ENCODE peak calls at places on chromosomes 3 and 15, in five cellular contexts. K, I, C, V and W are unnamed samples.

GRCh38 chr15:59798605-59798917 is 109.4 kb upstream of the BNIP2 start:
- DNase-seq in C (no peak), K (no peak), I (no peak), V (no peak), W (no peak)

GRCh38 chr3:180624714-180625113 is 22.8 kb downstream of the TTC14 start:
- DNase-seq in I (no peak), C (no peak), K (no peak), V (no peak), W (no peak)

GRCh38 chr3:51343918-51344687 is 41.0 kb upstream of the MANF start:
- DNase-seq in C (no peak), K (no peak), I (no peak), V (no peak), W (no peak)

GRCh38 chr15:24772256-24772655 is 96.7 kb downstream of the NPAP1 start:
- DNase-seq in V (no peak), C (no peak), I (no peak), K (no peak), W (no peak)

GRCh38 chr3:159273608-159274007 is 471.8 kb downstream of the MFSD1 start:
- DNase-seq in V (peak), K (no peak), I (peak), C (peak), W (no peak)

GRCh38 chr15:100903191-100903590 is 16.0 kb upstream of the LRRK1 start:
- DNase-seq in I (no peak), K (no peak), C (no peak), V (no peak), W (no peak)

GRCh38 chr3:102053375-102053989 is 204.2 kb downstream of the NFKBIZ start:
- DNase-seq in C (peak), V (no peak), K (no peak), I (peak), W (peak)

GRCh38 chr3:184275961-184276910 is at the start of gene ECE2:
- DNase-seq in C (no peak), I (no peak), V (no peak), K (no peak), W (no peak)

GRCh38 chr3:115814778-115815380 is 191.6 kb downstream of the GAP43 start:
- DNase-seq in K (no peak), C (peak), V (peak), I (peak), W (peak)

GRCh38 chr3:15428539-15428938 is 1.1 kb downstream of the EAF1 start:
- DNase-seq in K (no peak), V (no peak), C (no peak), I (peak), W (peak)

GRCh38 chr3:168123211-168124173 is 27.8 kb upstream of the GOLIM4 start:
- DNase-seq in K (no peak), I (no peak), C (peak), V (no peak), W (no peak)

GRCh38 chr15:49313650-49314049 is 109.4 kb upstream of the FGF7 start:
- DNase-seq in K (no peak), I (no peak), C (peak), V (no peak), W (no peak)

GRCh38 chr15:100167884-100168375 is 173.8 kb downstream of the ADAMTS17 start:
- DNase-seq in K (no peak), I (no peak), V (no peak), C (no peak), W (no peak)

GRCh38 chr3:14228611-14229470 is 50.2 kb downstream of the LSM3 start:
- DNase-seq in C (no peak), V (no peak), K (no peak), I (no peak), W (no peak)

GRCh38 chr3:60557122-60557521 is 694.1 kb downstream of the FHIT start:
- DNase-seq in V (no peak), K (no peak), I (no peak), C (no peak), W (no peak)

GRCh38 chr15:80495406-80495942 is 91.3 kb downstream of the ARNT2 start:
- DNase-seq in I (no peak), K (no peak), C (no peak), V (no peak), W (no peak)

GRCh38 chr3:71416868-71417267 is 166.7 kb downstream of the FOXP1 start:
- DNase-seq in C (no peak), I (peak), V (no peak), K (no peak), W (peak)